ENCODE peak calls at places on chromosomes 12 and 14, in four cellular contexts. M is uterus, V is keratinocyte, B is adipocyte. Y is an unnamed sample.

GRCh38 chr14:58805605-58806358 is 168.0 kb downstream of the DACT1 start:
- DNase-seq in M (no peak), V (no peak), B (peak; percentile 47), Y (no peak)

GRCh38 chr14:90091393-90091792 is 29.6 kb downstream of the KCNK13 start:
- DNase-seq in M (no peak), V (no peak), B (peak; percentile 76), Y (peak; percentile 73)

GRCh38 chr12:29282452-29282851 is 98.5 kb downstream of the ERGIC2 start:
- DNase-seq in M (no peak), V (no peak), B (no peak), Y (no peak)

GRCh38 chr12:20711846-20712245 is 16.7 kb downstream of the SLCO1C1 start:
- DNase-seq in M (no peak), V (no peak), B (no peak), Y (no peak)

GRCh38 chr14:68761391-68761790 is 31.5 kb downstream of the ZFP36L1 start:
- DNase-seq in M (no peak), V (no peak), B (no peak), Y (no peak)

GRCh38 chr12:89663577-89664357 is 44.9 kb downstream of the ATP2B1 start:
- DNase-seq in M (no peak), V (peak; percentile 7), B (peak; percentile 69), Y (no peak)

GRCh38 chr12:24404086-24404815 is 454.8 kb upstream of the SOX5 start:
- DNase-seq in M (no peak), V (no peak), B (peak; percentile 5), Y (no peak)

GRCh38 chr12:63353559-63353958 is 202.6 kb upstream of the AVPR1A start:
- DNase-seq in M (no peak), V (no peak), B (no peak), Y (no peak)

GRCh38 chr12:117189725-117190209 is 503 bp downstream of the FBXO21 start:
- DNase-seq in M (peak; percentile 28), V (no peak), B (peak; percentile 67), Y (no peak)

GRCh38 chr12:15856097-15856982 is 25.8 kb upstream of the STRAP start:
- DNase-seq in M (no peak), V (no peak), B (peak; percentile 89), Y (no peak)

GRCh38 chr12:62250671-62251608 is 9.3 kb upstream of the USP15 start:
- DNase-seq in M (no peak), V (peak; percentile 62), B (peak; percentile 27), Y (no peak)

GRCh38 chr12:119412811-119413794 is 78.6 kb downstream of the CCDC60 start:
- DNase-seq in M (peak; percentile 27), V (peak; percentile 19), B (peak; percentile 17), Y (peak; percentile 20)

GRCh38 chr12:52155048-52155868 is 36.6 kb downstream of the KRT80 start:
- DNase-seq in M (no peak), V (peak; percentile 86), B (no peak), Y (no peak)

GRCh38 chr12:1946311-1946710 is 27.9 kb upstream of the CACNA2D4 start:
- DNase-seq in M (no peak), V (no peak), B (no peak), Y (no peak)

GRCh38 chr12:129610601-129611120 is 293.2 kb downstream of the TMEM132D start:
- DNase-seq in M (no peak), V (no peak), B (no peak), Y (no peak)

GRCh38 chr14:54718046-54718445 is 151.1 kb downstream of the SAMD4A start:
- DNase-seq in M (no peak), V (no peak), B (no peak), Y (no peak)

GRCh38 chr14:67576216-67576615 is 23.9 kb downstream of the PIGH start:
- DNase-seq in M (no peak), V (no peak), B (no peak), Y (no peak)

GRCh38 chr14:61281186-61281676 is at the start of gene TMEM30B:
- DNase-seq in M (no peak), V (peak; percentile 69), B (no peak), Y (no peak)

GRCh38 chr12:30753761-30754382 is 879 bp downstream of the CAPRIN2 start:
- DNase-seq in M (no peak), V (no peak), B (peak; percentile 49), Y (no peak)

GRCh38 chr14:63642229-63642611 is 549 bp upstream of the WDR89 start:
- DNase-seq in M (peak; percentile 76), V (peak; percentile 78), B (peak; percentile 98), Y (peak; percentile 93)

GRCh38 chr14:105930572-105930971 is 404.2 kb downstream of the TMEM121 start:
- DNase-seq in M (no peak), V (no peak), B (no peak), Y (no peak)

GRCh38 chr12:78004451-78005093 is 173.9 kb downstream of the NAV3 start:
- DNase-seq in M (no peak), V (no peak), B (no peak), Y (no peak)

GRCh38 chr12:34400423-34400881 is 378.2 kb downstream of the ALG10 start:
- DNase-seq in M (peak; percentile 4), V (no peak), B (no peak), Y (no peak)

GRCh38 chr12:80053048-80053790 is 46.1 kb upstream of the OTOGL start:
- DNase-seq in M (peak; percentile 81), V (no peak), B (peak; percentile 91), Y (no peak)

GRCh38 chr12:130752692-130753230 is 36.7 kb upstream of the RIMBP2 start:
- DNase-seq in M (no peak), V (no peak), B (no peak), Y (no peak)

GRCh38 chr14:32332415-32333116 is 3.5 kb downstream of the AKAP6 start:
- DNase-seq in M (no peak), V (no peak), B (no peak), Y (no peak)

GRCh38 chr14:68986926-68987652 is 8.0 kb upstream of the ACTN1 start:
- DNase-seq in M (no peak), V (no peak), B (no peak), Y (no peak)

GRCh38 chr12:104505095-104505819 is 48.5 kb downstream of the CHST11 start:
- DNase-seq in M (no peak), V (no peak), B (no peak), Y (no peak)
- H3K4me3 ChIP-seq in M (no peak overlapping the region), V (no peak overlapping the region), B (no peak overlapping the region), Y (no peak overlapping the region)

DNA sequence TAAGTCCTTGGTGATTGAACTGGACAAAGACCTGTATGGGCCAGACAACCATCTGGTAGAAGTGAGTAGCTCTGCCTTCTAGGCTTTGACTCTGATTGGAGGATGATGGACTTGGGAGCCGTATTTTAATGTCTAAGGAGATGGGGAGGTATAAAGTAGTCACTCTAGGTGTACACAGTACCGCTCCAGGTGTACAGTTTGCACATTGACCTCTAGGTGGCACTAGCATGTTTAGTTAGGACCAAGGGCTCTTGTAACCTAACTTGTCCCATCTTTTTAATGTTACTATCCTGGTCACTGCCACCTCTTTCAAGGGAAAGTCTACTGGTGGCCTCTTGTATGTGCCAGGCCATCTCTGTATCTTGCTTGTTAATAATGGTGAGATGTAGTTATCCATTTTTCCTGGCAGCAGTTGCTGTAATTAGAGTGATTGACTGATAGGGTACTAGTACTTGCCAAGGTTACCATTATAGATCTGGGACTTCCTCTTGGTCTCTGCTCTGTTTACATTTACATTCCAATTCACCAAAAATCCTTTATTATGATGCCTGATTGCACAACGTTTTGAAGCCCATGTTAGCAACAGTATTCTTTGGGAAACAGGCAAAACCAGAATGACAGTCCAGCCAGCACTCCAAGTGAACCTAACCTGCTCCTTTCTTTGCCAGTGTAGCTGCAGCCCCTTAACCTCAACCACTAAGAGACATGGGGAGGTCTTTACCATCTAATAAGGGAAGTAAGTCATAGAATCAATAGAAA is 3.6 kb downstream of the SMARCD1 start:
- DNase-seq in M (no peak), V (peak; percentile 61), B (peak; percentile 78), Y (no peak)
- H3K4me3 ChIP-seq in M (no peak overlapping the region), V (peak overlapping the region; percentile 63), B (peak overlapping the region; percentile 46), Y (no peak overlapping the region)

DNA sequence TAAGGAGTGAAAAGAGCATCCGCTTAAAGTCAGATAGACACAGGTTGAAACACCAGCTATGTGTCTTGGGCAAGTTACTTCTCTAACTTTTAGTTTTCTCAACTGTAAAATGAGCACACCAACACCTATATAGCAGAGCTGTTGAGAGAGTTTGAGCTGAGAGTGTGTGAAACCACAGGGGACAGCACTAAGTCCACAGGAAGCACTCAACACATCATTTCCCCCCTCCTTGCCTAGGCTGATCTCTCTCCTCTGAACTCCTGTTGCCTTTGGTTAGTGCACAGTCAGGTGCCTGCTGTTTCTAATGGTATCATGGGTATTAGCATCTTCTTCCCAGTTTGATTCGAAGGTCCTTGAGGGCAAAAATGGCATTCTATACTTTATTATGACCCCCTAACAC is 176.7 kb downstream of the DPF3 start:
- DNase-seq in M (no peak), V (no peak), B (no peak), Y (no peak)
- H3K4me3 ChIP-seq in M (no peak overlapping the region), V (no peak overlapping the region), B (no peak overlapping the region), Y (no peak overlapping the region)

DNA sequence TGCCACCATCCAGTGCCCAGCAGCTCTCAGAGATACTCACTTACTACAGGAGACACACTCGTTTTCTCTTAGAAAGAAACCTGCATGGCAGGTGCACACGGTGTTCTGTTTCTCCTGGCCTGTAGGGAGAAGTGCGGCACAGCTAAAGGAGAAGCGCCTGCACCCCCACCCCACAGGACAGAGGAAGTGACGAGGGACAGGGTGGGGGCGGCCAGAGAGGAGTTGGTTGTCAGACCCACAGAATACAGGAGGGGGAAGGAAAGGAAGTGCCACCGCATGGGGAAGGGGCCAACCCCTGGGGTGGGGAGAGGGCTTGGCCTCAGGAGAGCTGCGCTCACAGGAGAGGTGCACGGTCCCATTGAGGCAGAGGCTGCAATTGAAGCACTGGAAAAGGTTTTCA is 8.8 kb downstream of the TNFRSF1A start:
- DNase-seq in M (no peak), V (no peak), B (no peak), Y (no peak)
- H3K4me3 ChIP-seq in M (no peak overlapping the region), V (no peak overlapping the region), B (no peak overlapping the region), Y (no peak overlapping the region)

GRCh38 chr12:132953163-132953425 is 3.0 kb downstream of the ZNF605 start:
- DNase-seq in M (no peak), V (no peak), B (no peak), Y (no peak)

GRCh38 chr12:132953771-132954170 is 2.3 kb downstream of the ZNF605 start:
- DNase-seq in M (no peak), V (no peak), B (no peak), Y (no peak)

GRCh38 chr12:132955094-132955932 is 793 bp downstream of the ZNF605 start:
- DNase-seq in M (peak; percentile 48), V (no peak), B (peak; percentile 76), Y (no peak)

GRCh38 chr12:132955933-132956725 is at the start of gene ZNF605:
- DNase-seq in M (peak; percentile 91), V (no peak), B (peak; percentile 94), Y (peak; percentile 32)

DNA sequence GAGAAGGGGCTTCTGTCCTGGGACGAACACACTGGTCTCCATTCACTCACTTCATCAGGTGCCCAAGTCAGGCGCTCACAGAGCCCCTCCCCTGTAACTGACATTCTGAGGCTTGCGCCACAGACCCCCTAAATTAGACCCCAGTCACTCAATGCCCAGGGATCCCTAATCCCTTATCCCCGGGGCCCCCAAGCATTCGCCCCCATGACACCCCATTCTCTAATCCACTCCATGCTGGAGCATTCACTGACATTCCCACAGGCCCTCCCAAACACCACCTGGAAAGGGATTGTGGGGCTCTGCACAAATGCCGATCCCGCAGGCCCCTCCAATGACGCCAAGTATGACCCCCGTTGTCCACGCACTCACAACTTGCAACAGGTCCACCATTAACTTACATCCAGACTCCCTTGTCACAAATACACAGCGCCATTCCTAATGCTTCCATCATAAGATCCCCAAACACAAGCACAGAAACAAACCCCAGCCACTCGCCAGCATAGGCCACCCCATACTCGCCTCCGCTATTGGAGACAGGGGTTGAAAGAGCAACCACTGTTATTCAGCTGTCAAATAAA is 1.5 kb downstream of the ZNF605 start:
- DNase-seq in M (no peak), V (no peak), B (no peak), Y (no peak)
- H3K4me3 ChIP-seq in M (peak overlapping the region; percentile 61), V (peak overlapping the region; percentile 75), B (peak overlapping the region; percentile 94), Y (peak overlapping the region; percentile 96)

Y was measured in epithelial cell of proximal tubule.